ENCODE peak calls at places on chromosome 10, in eight cellular contexts. C is upper lobe of right lung, S is dermis microvascular lymphatic vessel endothelial cell, D is posterior cingulate gyrus, Y is A549, K is ELR, X is RWPE1, G is memory B cell. T is an unnamed sample.

GRCh38 chr10:79244841-79245504 is 102.3 kb upstream of the PPIF start:
- DNase-seq in X (no peak), K (no peak), D (no peak), Y (no peak), G (peak), C (no peak), S (no peak), T (no peak)

GRCh38 chr10:90871279-90871760 is 454 bp upstream of the RPP30 start:
- DNase-seq in K (peak), X (no peak), C (no peak), S (peak), G (peak), Y (peak), D (peak), T (no peak)

GRCh38 chr10:96043895-96044580 is 655 bp downstream of the CCNJ start:
- DNase-seq in Y (peak), K (peak), C (peak), S (peak), D (peak), X (peak), G (peak), T (peak)

GRCh38 chr10:87915406-87915805 is 52.0 kb downstream of the PTEN start:
- DNase-seq in G (no peak), X (no peak), C (no peak), S (no peak), Y (no peak), K (no peak), D (no peak), T (no peak)

GRCh38 chr10:91061187-91061586 is 140.3 kb upstream of the ANKRD1 start:
- DNase-seq in X (no peak), D (no peak), G (no peak), Y (no peak), C (no peak), S (no peak), K (no peak), T (no peak)

GRCh38 chr10:105358911-105359310 is 717.8 kb downstream of the SORCS3 start:
- DNase-seq in D (no peak), S (no peak), G (no peak), C (no peak), K (no peak), Y (no peak), X (no peak), T (no peak)

GRCh38 chr10:49056356-49056755 is 59.0 kb downstream of the VSTM4 start:
- DNase-seq in K (no peak), S (no peak), C (no peak), G (no peak), D (no peak), X (no peak), Y (no peak), T (no peak)

GRCh38 chr10:608331-609265 is 80.9 kb downstream of the DIP2C start:
- DNase-seq in Y (no peak), X (no peak), K (peak), D (no peak), G (no peak), C (no peak), S (no peak), T (no peak)

GRCh38 chr10:131929122-131929845 is 28.5 kb downstream of the PPP2R2D start:
- DNase-seq in G (no peak), X (no peak), D (no peak), Y (no peak), S (peak), C (no peak), K (no peak), T (no peak)

GRCh38 chr10:131259535-131259934 is 52.0 kb downstream of the TCERG1L start:
- DNase-seq in S (no peak), Y (no peak), G (no peak), C (peak), D (no peak), X (no peak), K (no peak), T (no peak)

GRCh38 chr10:17181751-17182150 is 19.7 kb downstream of the TRDMT1 start:
- DNase-seq in C (peak), D (no peak), X (no peak), K (peak), S (peak), Y (no peak), G (no peak), T (no peak)

GRCh38 chr10:66307826-66308225 is 618.0 kb upstream of the LRRTM3 start:
- DNase-seq in X (no peak), G (no peak), D (no peak), Y (no peak), K (peak), C (no peak), S (no peak), T (no peak)

GRCh38 chr10:18310761-18311160 is 170.5 kb downstream of the CACNB2 start:
- DNase-seq in G (no peak), D (no peak), X (no peak), K (no peak), C (no peak), Y (no peak), S (no peak), T (no peak)

GRCh38 chr10:70266701-70267100 is 17.1 kb downstream of the NPFFR1 start:
- DNase-seq in X (no peak), D (no peak), K (no peak), G (no peak), S (no peak), Y (no peak), C (no peak), T (no peak)

GRCh38 chr10:5666324-5667220 is at the start of gene ASB13:
- DNase-seq in S (peak), K (peak), Y (peak), C (peak), X (peak), D (peak), G (no peak), T (no peak)